ENCODE peak calls at places on chromosome 13, in four cellular contexts. M, U, S and E are unnamed samples.

GRCh38 chr13:108742681-108743080 is 113.3 kb downstream of the MYO16 start:
- DNase-seq in U (no peak), S (no peak), M (no peak), E (no peak)

GRCh38 chr13:29996316-29996715 is 145.9 kb upstream of the UBL3 start:
- DNase-seq in U (no peak), S (no peak), M (no peak), E (no peak)

GRCh38 chr13:79404985-79405384 is 1.1 kb downstream of the RBM26 start:
- DNase-seq in S (no peak), U (no peak), M (no peak), E (no peak)

GRCh38 chr13:41008349-41008980 is 10.7 kb downstream of the ELF1 start:
- DNase-seq in S (no peak), M (no peak), U (peak), E (peak)

GRCh38 chr13:109981000-109981399 is 194.6 kb upstream of the IRS2 start:
- DNase-seq in S (no peak), U (no peak), M (no peak), E (no peak)

GRCh38 chr13:110334256-110334655 is 27.2 kb downstream of the COL4A2 start:
- DNase-seq in M (no peak), U (no peak), S (no peak), E (peak)

GRCh38 chr13:80047406-80047805 is 293.5 kb downstream of the SPRY2 start:
- DNase-seq in S (no peak), M (no peak), U (peak), E (peak)

GRCh38 chr13:72726721-72727416 is 560 bp downstream of the MZT1 start:
- DNase-seq in U (no peak), S (peak), M (peak), E (peak)

GRCh38 chr13:51895906-51896888 is 34.4 kb downstream of the CCDC70 start:
- DNase-seq in U (peak), S (no peak), M (peak), E (peak)

GRCh38 chr13:26956532-26957142 is 196.1 kb upstream of the GPR12 start:
- DNase-seq in S (no peak), M (no peak), U (no peak), E (no peak)

GRCh38 chr13:25324100-25324499 is 22.7 kb downstream of the NUP58 start:
- DNase-seq in M (no peak), U (no peak), S (no peak), E (no peak)

GRCh38 chr13:39810091-39810877 is 154.8 kb downstream of the COG6 start:
- DNase-seq in M (no peak), S (no peak), U (peak), E (no peak)

GRCh38 chr13:110176431-110176830 is 130.5 kb downstream of the COL4A1 start:
- DNase-seq in M (no peak), U (no peak), S (no peak), E (no peak)

GRCh38 chr13:27339299-27339698 is 68.7 kb downstream of the RASL11A start:
- DNase-seq in S (no peak), M (peak), U (peak), E (peak)

GRCh38 chr13:77016241-77016812 is 10.6 kb downstream of the FBXL3 start:
- DNase-seq in M (no peak), U (no peak), S (no peak), E (no peak)

GRCh38 chr13:91242652-91243051 is 104.8 kb upstream of the MIR17HG start:
- DNase-seq in S (no peak), M (no peak), U (no peak), E (peak)

GRCh38 chr13:91245283-91245682 is 102.2 kb upstream of the MIR17HG start:
- DNase-seq in S (no peak), M (no peak), U (no peak), E (no peak)

GRCh38 chr13:91249370-91249769 is 98.1 kb upstream of the MIR17HG start:
- DNase-seq in M (no peak), S (no peak), U (no peak), E (no peak)

GRCh38 chr13:91248249-91248648 is 99.2 kb upstream of the MIR17HG start:
- DNase-seq in M (no peak), U (no peak), S (no peak), E (no peak)

GRCh38 chr13:91247768-91248167 is 99.7 kb upstream of the MIR17HG start:
- DNase-seq in M (no peak), S (no peak), U (peak), E (peak)
- TF ChIP-seq CTCF in M (no peak), S (peak), U (peak), E (peak)

GRCh38 chr13:78139765-78140164 is 221.1 kb upstream of the EDNRB start:
- DNase-seq in U (no peak), M (no peak), S (no peak), E (no peak)

GRCh38 chr13:78133511-78133910 is 214.9 kb upstream of the EDNRB start:
- DNase-seq in S (no peak), U (no peak), M (no peak), E (no peak)

GRCh38 chr13:78138756-78139155 is 220.1 kb upstream of the EDNRB start:
- DNase-seq in M (no peak), U (no peak), S (no peak), E (no peak)

GRCh38 chr13:78136966-78137365 is 218.3 kb upstream of the EDNRB start:
- DNase-seq in S (no peak), M (no peak), U (no peak), E (no peak)

GRCh38 chr13:78137404-78138142 is 218.9 kb upstream of the EDNRB start:
- DNase-seq in U (peak), M (peak), S (no peak), E (peak)
- H3K4me3 ChIP-seq in U (no peak), M (no peak), S (no peak), E (no peak)

GRCh38 chr13:46593403-46593802 is 40.4 kb downstream of the LRCH1 start:
- DNase-seq in M (no peak), U (no peak), S (no peak), E (no peak)

GRCh38 chr13:46596501-46596900 is 43.5 kb downstream of the LRCH1 start:
- DNase-seq in U (no peak), S (no peak), M (no peak), E (no peak)

GRCh38 chr13:46595918-46596315 is 42.9 kb downstream of the LRCH1 start:
- DNase-seq in U (no peak), M (no peak), S (no peak), E (no peak)

GRCh38 chr13:46592410-46592809 is 39.4 kb downstream of the LRCH1 start:
- DNase-seq in M (no peak), S (no peak), U (no peak), E (no peak)

DNA sequence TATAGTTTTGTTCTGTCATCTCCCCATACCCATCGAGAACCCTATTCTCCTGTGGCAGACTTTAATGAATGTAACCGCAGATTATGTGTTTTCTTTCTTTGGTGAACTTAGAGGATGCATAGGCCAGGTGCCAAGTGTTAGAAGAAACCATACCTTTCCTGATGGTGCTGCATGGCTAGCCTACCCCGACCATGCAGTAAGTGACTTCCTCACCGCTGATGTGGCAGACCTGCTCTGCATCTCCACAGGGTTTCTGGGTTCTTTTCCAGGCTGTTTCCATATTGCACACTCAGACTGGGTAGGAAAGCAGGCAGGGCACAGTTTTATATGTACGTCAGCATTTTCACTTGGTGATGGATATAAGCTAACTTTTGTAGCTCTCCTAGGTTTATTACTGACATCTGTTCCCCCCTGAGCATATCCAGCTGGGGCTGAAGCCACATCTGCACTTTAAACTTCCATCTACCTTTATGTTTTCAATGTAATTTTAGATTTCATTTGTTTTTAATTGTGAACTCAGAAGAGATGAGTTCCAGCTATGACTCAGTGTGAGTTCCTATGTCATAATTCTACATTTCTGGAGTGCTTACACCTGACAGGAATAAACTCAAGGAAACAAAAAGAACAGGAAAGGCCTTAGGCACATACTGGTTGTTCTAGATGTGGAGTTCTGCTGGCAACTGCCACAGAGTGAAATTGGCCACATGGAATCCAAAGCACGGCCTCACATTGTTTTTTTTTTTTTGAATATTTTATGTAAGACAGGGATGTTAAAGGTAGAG is 42.4 kb downstream of the LRCH1 start:
- DNase-seq in U (peak), S (no peak), M (no peak), E (no peak)
- TF ChIP-seq CTCF in U (no peak), S (no peak), M (no peak), E (no peak)

DNA sequence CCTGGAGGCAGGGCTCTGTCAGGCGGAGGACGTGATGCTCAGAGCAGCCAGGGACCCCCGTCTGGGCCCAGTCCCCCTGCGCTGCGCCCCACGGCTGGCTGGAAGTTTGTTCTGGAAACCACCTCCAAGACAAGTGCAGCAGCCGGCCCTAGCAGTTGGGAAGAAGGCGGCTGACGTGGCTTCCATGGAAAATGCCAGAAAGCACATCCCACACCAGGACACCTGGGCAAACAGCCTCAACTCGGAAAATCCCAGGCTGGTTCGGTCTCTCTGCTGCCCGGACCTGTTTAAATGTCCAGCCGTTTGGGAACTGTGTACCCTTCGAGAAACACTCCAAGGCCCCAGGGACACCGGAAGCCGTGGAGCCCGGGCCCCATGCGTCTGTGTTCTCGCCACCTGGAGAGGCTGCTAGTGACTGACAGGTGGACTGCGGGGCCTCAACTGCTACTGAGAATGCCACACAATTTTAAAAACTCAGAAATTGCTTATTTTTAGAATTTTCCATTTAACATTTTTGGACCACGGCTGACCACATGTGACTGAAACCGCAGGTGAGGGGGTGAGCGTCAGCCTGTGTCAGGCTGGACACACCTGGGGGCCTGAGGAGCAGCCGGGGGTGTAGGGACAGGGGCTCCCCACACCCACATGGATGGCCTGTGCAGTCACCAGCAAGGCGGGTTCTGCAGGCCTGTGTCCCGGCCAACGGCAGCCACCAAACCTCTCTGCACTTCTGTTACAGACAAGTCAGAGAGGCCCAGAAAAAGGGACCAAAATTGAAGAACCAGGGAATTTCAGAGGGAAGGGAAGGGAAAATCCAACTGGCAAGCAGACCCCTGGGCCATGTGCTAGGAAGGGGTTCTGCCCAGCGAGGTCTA is 31.7 kb downstream of the RASA3 start:
- DNase-seq in S (peak), M (peak), U (peak), E (no peak)
- H3K4me3 ChIP-seq in S (no peak), M (no peak), U (no peak), E (no peak)

GRCh38 chr13:60755380-60756163 is 358.6 kb downstream of the TDRD3 start:
- DNase-seq in S (no peak), U (no peak), M (no peak), E (no peak)
- TF ChIP-seq CTCF in S (no peak), U (no peak), M (no peak), E (no peak)

GRCh38 chr13:48319458-48320395 is 16.2 kb downstream of the RB1 start:
- DNase-seq in M (peak), S (peak), U (no peak), E (no peak)
- H3K4me3 ChIP-seq in M (no peak), S (no peak), U (no peak), E (no peak)